ENCODE peak calls at places on chromosomes 16 and 17, in eight cellular contexts. Z is kidney, G is OCI-LY7, L is mucosa of descending colon, X is cardiac fibroblast, R is heart left ventricle, M is HFF-Myc, D is A549. J is an unnamed sample.

GRCh38 chr16:13959626-13960025 is 39.7 kb downstream of the ERCC4 start:
- DNase-seq in Z (no peak), G (no peak), L (no peak), X (no peak), R (no peak), M (no peak), D (no peak), J (no peak)

GRCh38 chr16:66409156-66409555 is 17.9 kb upstream of the BEAN1 start:
- DNase-seq in Z (no peak), G (no peak), L (no peak), X (peak), R (no peak), M (no peak), D (no peak), J (no peak)

GRCh38 chr17:42409467-42410351 is 13.3 kb downstream of the CAVIN1 start:
- DNase-seq in Z (no peak), G (no peak), L (peak), X (peak), R (peak), M (peak), D (peak), J (no peak)

GRCh38 chr16:90018297-90019200 is 707 bp downstream of the DBNDD1 start:
- DNase-seq in Z (no peak), G (no peak), L (peak), X (no peak), R (no peak), M (no peak), D (peak), J (peak)

GRCh38 chr16:373020-373598 is 2.8 kb upstream of the MRPL28 start:
- DNase-seq in Z (no peak), G (no peak), L (peak), X (no peak), R (no peak), M (no peak), D (no peak), J (no peak)

GRCh38 chr17:28726912-28727726 is 1.1 kb upstream of the TLCD1 start:
- DNase-seq in Z (peak), G (peak), L (peak), X (peak), R (peak), M (peak), D (peak), J (peak)

GRCh38 chr17:70137451-70138230 is 31.7 kb upstream of the KCNJ2 start:
- DNase-seq in Z (no peak), G (peak), L (no peak), X (peak), R (peak), M (peak), D (peak), J (no peak)

GRCh38 chr17:55750750-55751641 is at the start of gene PCTP:
- DNase-seq in Z (peak), G (peak), L (peak), X (peak), R (peak), M (peak), D (peak), J (peak)

GRCh38 chr17:5413682-5414081 is 5.8 kb downstream of the NUP88 start:
- DNase-seq in Z (no peak), G (no peak), L (no peak), X (peak), R (no peak), M (peak), D (peak), J (no peak)

GRCh38 chr17:60473788-60474187 is 51.5 kb downstream of the CHCT1 start:
- DNase-seq in Z (no peak), G (no peak), L (no peak), X (no peak), R (no peak), M (peak), D (no peak), J (no peak)

GRCh38 chr16:27444015-27444414 is 42.0 kb downstream of the IL21R start:
- DNase-seq in Z (no peak), G (no peak), L (no peak), X (peak), R (no peak), M (no peak), D (no peak), J (no peak)

GRCh38 chr17:73210002-73210678 is 17.3 kb downstream of the COG1 start:
- DNase-seq in Z (no peak), G (no peak), L (no peak), X (no peak), R (no peak), M (no peak), D (no peak), J (peak)

GRCh38 chr17:58153046-58153445 is 4.9 kb downstream of the OR4D1 start:
- DNase-seq in Z (no peak), G (no peak), L (no peak), X (no peak), R (peak), M (no peak), D (no peak), J (no peak)

GRCh38 chr16:23796941-23797340 is 38.8 kb upstream of the PRKCB start:
- DNase-seq in Z (no peak), G (no peak), L (no peak), X (no peak), R (no peak), M (no peak), D (no peak), J (no peak)

GRCh38 chr17:70144260-70144846 is 25.0 kb upstream of the KCNJ2 start:
- DNase-seq in Z (no peak), G (peak), L (no peak), X (peak), R (no peak), M (no peak), D (peak), J (no peak)

GRCh38 chr16:534856-535445 is 7.4 kb downstream of the CAPN15 start:
- DNase-seq in Z (no peak), G (no peak), L (no peak), X (no peak), R (no peak), M (no peak), D (no peak), J (no peak)

GRCh38 chr17:82863941-82864720 is 24.3 kb upstream of the ZNF750 start:
- DNase-seq in Z (no peak), G (peak), L (no peak), X (peak), R (peak), M (peak), D (no peak), J (no peak)

GRCh38 chr17:81076097-81076754 is 41.3 kb downstream of the BAIAP2 start:
- DNase-seq in Z (no peak), G (no peak), L (no peak), X (no peak), R (no peak), M (no peak), D (no peak), J (no peak)

GRCh38 chr17:76053230-76054111 is 18.8 kb downstream of the SRP68 start:
- DNase-seq in Z (peak), G (no peak), L (no peak), X (peak), R (no peak), M (no peak), D (peak), J (no peak)

GRCh38 chr17:76051571-76051970 is 20.7 kb downstream of the SRP68 start:
- DNase-seq in Z (no peak), G (no peak), L (no peak), X (no peak), R (no peak), M (no peak), D (no peak), J (no peak)

GRCh38 chr17:76051071-76051467 is 21.2 kb downstream of the SRP68 start:
- DNase-seq in Z (no peak), G (no peak), L (no peak), X (no peak), R (no peak), M (no peak), D (no peak), J (no peak)

GRCh38 chr17:76054112-76054476 is 18.2 kb downstream of the SRP68 start:
- DNase-seq in Z (peak), G (no peak), L (no peak), X (peak), R (no peak), M (no peak), D (no peak), J (no peak)

DNA sequence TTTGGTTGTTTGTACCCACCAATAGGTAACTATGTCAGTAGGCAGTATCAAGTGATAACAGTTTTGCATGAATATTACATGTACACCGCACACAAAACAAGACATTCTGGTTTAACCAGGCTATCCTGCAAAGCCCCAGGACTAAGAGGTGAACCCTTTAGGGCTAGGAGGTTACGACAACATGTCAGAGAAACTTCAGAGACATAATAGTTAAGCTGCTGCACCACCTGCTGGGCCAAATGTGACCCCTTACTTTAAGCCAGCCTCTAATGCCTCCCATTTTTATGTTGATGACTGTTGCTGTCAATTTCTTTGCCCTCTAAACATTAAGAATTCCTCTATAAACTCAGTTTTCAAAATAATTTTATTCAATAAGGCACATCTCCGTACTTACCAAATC is 15.4 kb downstream of the SRP68 start:
- DNase-seq in Z (no peak), G (peak), L (no peak), X (no peak), R (no peak), M (no peak), D (no peak), J (peak)
- TF ChIP-seq CTCF in Z (no peak), G (peak), L (no peak), X (no peak), R (no peak), M (no peak), D (no peak), J (peak)

GRCh38 chr17:74918906-74919305 is 4.1 kb downstream of the USH1G start:
- DNase-seq in Z (no peak), G (no peak), L (no peak), X (no peak), R (no peak), M (no peak), D (no peak), J (no peak)

GRCh38 chr17:74920679-74921044 is 2.4 kb downstream of the USH1G start:
- DNase-seq in Z (no peak), G (no peak), L (no peak), X (no peak), R (no peak), M (no peak), D (no peak), J (peak)

GRCh38 chr17:74921045-74921681 is 1.9 kb downstream of the USH1G start:
- DNase-seq in Z (peak), G (no peak), L (no peak), X (no peak), R (no peak), M (no peak), D (no peak), J (no peak)

GRCh38 chr17:74920306-74920620 is 2.8 kb downstream of the USH1G start:
- DNase-seq in Z (no peak), G (no peak), L (no peak), X (no peak), R (no peak), M (no peak), D (no peak), J (no peak)

GRCh38 chr17:74919440-74920305 is 3.4 kb downstream of the USH1G start:
- DNase-seq in Z (no peak), G (no peak), L (peak), X (peak), R (no peak), M (no peak), D (peak), J (no peak)
- TF ChIP-seq CTCF in Z (no peak), G (peak), L (no peak), X (peak), R (no peak), M (peak), D (peak), J (no peak)

GRCh38 chr16:50884066-50884860 is 142.4 kb downstream of the CYLD start:
- DNase-seq in Z (no peak), G (peak), L (peak), X (no peak), R (no peak), M (no peak), D (peak), J (peak)
- TF ChIP-seq CTCF in Z (peak), G (peak), L (no peak), X (peak), R (no peak), M (peak), D (no peak), J (peak)

DNA sequence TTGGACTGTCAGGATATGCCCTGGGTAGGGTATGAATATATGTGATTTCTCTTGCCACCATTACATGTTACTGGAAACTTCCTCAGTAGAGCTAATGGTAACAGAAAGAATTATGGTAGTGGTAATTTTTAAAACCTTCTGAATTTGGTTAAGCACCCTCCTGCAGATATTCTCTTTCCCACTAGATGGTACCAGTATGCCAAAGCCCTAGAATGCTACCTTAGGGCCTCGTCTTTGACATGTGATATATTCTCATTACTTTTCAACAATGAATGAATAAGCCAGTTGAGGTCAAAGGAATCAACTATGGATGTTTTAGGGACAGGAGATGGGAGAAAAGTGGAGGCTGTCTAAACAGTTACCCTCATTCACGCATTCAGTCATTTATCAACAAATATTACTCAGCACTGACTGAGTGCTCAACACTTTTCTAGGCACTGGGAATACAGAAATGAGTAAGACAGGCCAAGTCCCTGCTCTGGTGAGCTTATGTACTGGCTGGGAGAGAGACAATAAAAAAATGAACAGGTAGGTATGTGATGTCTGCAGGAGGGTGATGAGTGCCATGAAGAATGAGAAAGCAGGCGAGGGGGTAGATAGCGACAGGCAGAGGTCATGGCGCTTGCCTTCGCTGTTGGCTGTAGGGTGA is 14.7 kb downstream of the CDH13 start:
- DNase-seq in Z (no peak), G (peak), L (no peak), X (peak), R (no peak), M (no peak), D (no peak), J (peak)
- TF ChIP-seq CTCF in Z (no peak), G (peak), L (no peak), X (peak), R (no peak), M (peak), D (no peak), J (peak)

GRCh38 chr17:30969989-30970680 is 704 bp upstream of the RNF135 start:
- DNase-seq in Z (no peak), G (no peak), L (peak), X (no peak), R (no peak), M (no peak), D (no peak), J (no peak)

GRCh38 chr17:30975042-30975820 is 4.4 kb downstream of the RNF135 start:
- DNase-seq in Z (no peak), G (no peak), L (no peak), X (no peak), R (no peak), M (no peak), D (no peak), J (no peak)

DNA sequence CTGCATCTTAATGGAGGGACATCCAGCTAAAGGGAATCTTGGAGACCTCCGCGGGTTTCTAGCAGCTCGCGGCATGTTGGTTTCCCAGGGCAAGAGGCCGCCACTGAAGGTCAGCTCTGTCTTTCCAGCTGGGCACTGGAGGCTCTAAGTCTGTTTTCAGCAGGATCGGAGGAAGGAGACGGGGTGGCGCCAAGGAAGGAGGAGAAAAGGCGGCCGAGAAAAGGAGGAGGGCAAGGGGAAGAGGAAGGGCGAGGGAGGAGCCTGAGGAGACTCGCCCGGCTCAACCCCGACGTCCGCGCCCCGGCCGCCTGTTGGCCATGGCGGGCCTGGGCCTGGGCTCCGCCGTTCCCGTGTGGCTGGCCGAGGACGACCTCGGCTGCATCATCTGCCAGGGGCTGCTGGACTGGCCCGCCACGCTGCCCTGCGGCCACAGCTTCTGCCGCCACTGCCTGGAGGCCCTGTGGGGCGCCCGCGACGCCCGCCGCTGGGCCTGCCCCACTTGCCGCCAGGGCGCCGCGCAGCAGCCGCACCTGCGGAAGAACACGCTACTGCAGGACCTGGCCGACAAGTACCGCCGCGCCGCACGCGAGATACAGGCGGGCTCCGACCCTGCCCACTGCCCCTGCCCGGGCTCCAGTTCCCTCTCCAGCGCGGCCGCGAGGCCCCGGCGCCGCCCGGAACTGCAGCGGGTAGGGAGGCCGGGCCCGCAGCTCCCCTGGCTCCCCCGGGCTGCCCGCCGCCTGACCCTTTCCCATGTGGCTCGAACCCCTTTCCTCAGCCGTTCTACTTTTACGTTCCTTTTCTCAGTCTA is at the start of gene RNF135:
- DNase-seq in Z (peak), G (no peak), L (peak), X (peak), R (peak), M (peak), D (peak), J (no peak)
- TF ChIP-seq CTCF in Z (no peak), G (no peak), L (no peak), X (peak), R (peak), M (peak), D (no peak), J (no peak)

GRCh38 chr17:36879599-36880255 is 57.5 kb upstream of the LHX1 start:
- DNase-seq in Z (no peak), G (no peak), L (no peak), X (no peak), R (no peak), M (no peak), D (no peak), J (no peak)

GRCh38 chr17:36879027-36879426 is 58.2 kb upstream of the LHX1 start:
- DNase-seq in Z (no peak), G (no peak), L (no peak), X (no peak), R (no peak), M (no peak), D (no peak), J (no peak)

GRCh38 chr17:36877001-36877400 is 60.3 kb upstream of the LHX1 start:
- DNase-seq in Z (no peak), G (no peak), L (no peak), X (no peak), R (no peak), M (no peak), D (no peak), J (no peak)

GRCh38 chr17:36877774-36878173 is 59.5 kb upstream of the LHX1 start:
- DNase-seq in Z (no peak), G (no peak), L (no peak), X (peak), R (no peak), M (no peak), D (no peak), J (no peak)

DNA sequence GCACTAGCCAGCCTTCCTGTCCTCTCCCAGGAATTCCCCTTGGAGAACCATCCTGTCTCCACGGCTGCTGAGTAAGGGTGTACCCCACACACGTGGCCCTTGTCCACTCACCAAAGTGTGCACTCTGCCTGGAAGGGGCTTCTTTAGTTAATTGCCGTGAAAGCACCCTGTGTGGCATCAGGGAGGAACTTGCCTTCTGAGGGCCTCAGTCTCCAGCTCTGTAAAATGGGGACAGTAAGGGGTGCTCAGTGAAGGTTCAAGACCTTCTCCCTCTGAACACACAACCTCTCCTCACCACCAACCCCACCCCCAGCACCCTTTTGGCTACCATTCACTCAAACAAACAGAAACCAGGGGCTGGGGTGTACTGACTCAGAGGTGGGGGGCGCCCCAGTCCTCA is 59.1 kb upstream of the LHX1 start:
- DNase-seq in Z (no peak), G (no peak), L (no peak), X (no peak), R (no peak), M (no peak), D (no peak), J (no peak)
- TF ChIP-seq CTCF in Z (no peak), G (no peak), L (no peak), X (no peak), R (no peak), M (no peak), D (no peak), J (no peak)

GRCh38 chr17:19321481-19322128 is 40.9 kb downstream of the B9D1 start:
- DNase-seq in Z (no peak), G (no peak), L (no peak), X (no peak), R (no peak), M (no peak), D (no peak), J (no peak)
- TF ChIP-seq CTCF in Z (no peak), G (peak), L (no peak), X (peak), R (no peak), M (no peak), D (no peak), J (no peak)

DNA sequence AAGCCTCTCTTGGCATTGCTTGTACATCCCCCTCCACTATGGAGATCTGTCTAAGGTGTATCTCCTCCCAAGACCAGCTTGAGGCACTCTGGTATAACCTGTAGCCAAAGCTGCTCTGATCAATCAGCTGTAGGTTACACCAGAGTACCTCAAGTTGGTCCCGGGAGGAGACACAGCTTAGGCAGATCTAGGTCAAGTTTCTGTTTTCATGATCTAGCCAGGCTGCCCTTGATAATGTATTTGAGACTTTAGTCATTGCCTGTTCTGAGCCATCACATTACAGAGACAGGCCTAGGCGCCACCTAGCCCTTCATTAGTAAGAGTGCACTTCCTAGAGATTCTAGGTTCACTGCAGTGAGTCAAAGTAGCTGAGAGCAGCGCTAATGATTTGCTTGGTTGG is 31.4 kb downstream of the ASGR1 start:
- DNase-seq in Z (no peak), G (no peak), L (no peak), X (no peak), R (no peak), M (no peak), D (no peak), J (no peak)
- TF ChIP-seq CTCF in Z (no peak), G (peak), L (no peak), X (no peak), R (no peak), M (no peak), D (no peak), J (no peak)